ENCODE peak calls at places on chromosome 14, in five cellular contexts. M is sigmoid colon, N is stomach, T is adrenal gland, D is A549. S is an unnamed sample.
A peak's percentile ranks its signal among the peaks of the same experiment; 100 is the strongest.

GRCh38 chr14:103427485-103428443 is 42.5 kb downstream of the MARK3 start:
- DNase-seq in N (no peak), D (peak; percentile 21), M (no peak), T (peak; percentile 75), S (peak; percentile 94)

GRCh38 chr14:47332099-47332498 is 343.3 kb downstream of the MDGA2 start:
- DNase-seq in M (no peak), T (no peak), N (no peak), D (no peak), S (no peak)

GRCh38 chr14:29798776-29799175 is 128.9 kb downstream of the PRKD1 start:
- DNase-seq in M (no peak), N (no peak), T (no peak), D (no peak), S (no peak)

GRCh38 chr14:101508196-101508947 is 52.9 kb upstream of the DIO3 start:
- DNase-seq in N (no peak), T (peak; percentile 3), M (peak; percentile 40), D (no peak), S (no peak)

GRCh38 chr14:36845346-36846042 is 183.8 kb downstream of the PAX9 start:
- DNase-seq in D (no peak), N (no peak), T (no peak), M (no peak), S (no peak)

GRCh38 chr14:62894736-62895135 is 150.5 kb downstream of the KCNH5 start:
- DNase-seq in T (no peak), N (no peak), M (no peak), D (no peak), S (no peak)

GRCh38 chr14:103546651-103547454 is 15.6 kb downstream of the BAG5 start:
- DNase-seq in D (peak; percentile 62), N (peak; percentile 80), T (peak; percentile 63), M (peak; percentile 88), S (peak; percentile 59)

GRCh38 chr14:77181603-77182437 is at the start of gene TMEM63C:
- DNase-seq in T (peak; percentile 71), N (peak; percentile 52), M (no peak), D (peak; percentile 88), S (peak; percentile 84)

GRCh38 chr14:85191986-85192385 is 338.0 kb upstream of the FLRT2 start:
- DNase-seq in T (no peak), N (no peak), D (no peak), M (no peak), S (no peak)

GRCh38 chr14:70856851-70857498 is 47.7 kb upstream of the MAP3K9 start:
- DNase-seq in N (no peak), D (peak; percentile 5), T (no peak), M (no peak), S (peak; percentile 56)

GRCh38 chr14:79090781-79091180 is 920.6 kb downstream of the NRXN3 start:
- DNase-seq in N (no peak), D (no peak), T (no peak), M (no peak), S (no peak)

GRCh38 chr14:104357689-104358527 is 219.5 kb downstream of the KIF26A start:
- DNase-seq in N (peak; percentile 10), D (no peak), T (peak; percentile 2), M (peak; percentile 56), S (no peak)

GRCh38 chr14:104296388-104297312 is 158.3 kb downstream of the KIF26A start:
- DNase-seq in M (peak; percentile 47), T (peak; percentile 63), D (no peak), N (no peak), S (peak; percentile 12)

GRCh38 chr14:46053221-46053620 is 598.4 kb downstream of the RPL10L start:
- DNase-seq in T (no peak), D (no peak), M (no peak), N (no peak), S (no peak)

GRCh38 chr14:69763761-69764510 is 3.0 kb upstream of the SRSF5 start:
- DNase-seq in M (no peak), D (no peak), T (no peak), N (no peak), S (no peak)

GRCh38 chr14:70086685-70087379 is 101.9 kb downstream of the SLC8A3 start:
- DNase-seq in N (peak; percentile 34), D (peak; percentile 65), T (peak; percentile 41), M (no peak), S (peak; percentile 49)

GRCh38 chr14:89773644-89774316 is 180.8 kb downstream of the EFCAB11 start:
- DNase-seq in M (no peak), D (peak; percentile 44), N (peak; percentile 80), T (peak; percentile 30), S (peak; percentile 41)

GRCh38 chr14:96039633-96040311 is 610 bp downstream of the C14orf132 start:
- DNase-seq in D (peak; percentile 18), T (no peak), M (peak; percentile 70), N (no peak), S (peak; percentile 67)

GRCh38 chr14:32939254-32940065 is 781 bp downstream of the NPAS3 start:
- DNase-seq in D (no peak), N (peak; percentile 68), M (peak; percentile 95), T (peak; percentile 91), S (peak; percentile 82)

GRCh38 chr14:21070083-21070609 is at the start of gene ARHGEF40:
- DNase-seq in D (no peak), M (no peak), T (peak; percentile 72), N (peak; percentile 74), S (peak; percentile 66)

GRCh38 chr14:64755661-64756265 is 51.5 kb downstream of the PLEKHG3 start:
- DNase-seq in M (no peak), T (no peak), D (no peak), N (no peak), S (no peak)

GRCh38 chr14:37232907-37233481 is 35.3 kb downstream of the MIPOL1 start:
- DNase-seq in D (peak; percentile 63), N (no peak), T (no peak), M (no peak), S (peak; percentile 68)

GRCh38 chr14:63432888-63433552 is 110.2 kb downstream of the PPP2R5E start:
- DNase-seq in D (no peak), N (no peak), T (no peak), M (no peak), S (no peak)

GRCh38 chr14:72605921-72606220 is 288.0 kb downstream of the DPF3 start:
- DNase-seq in D (no peak), M (no peak), N (no peak), T (no peak), S (no peak)

GRCh38 chr14:101361451-101362433 is 199.6 kb upstream of the DIO3 start:
- DNase-seq in M (peak; percentile 61), N (no peak), T (no peak), D (no peak), S (no peak)

GRCh38 chr14:69916396-69916795 is 37.2 kb downstream of the SMOC1 start:
- DNase-seq in T (no peak), D (no peak), N (no peak), M (no peak), S (no peak)

GRCh38 chr14:23358553-23359166 is 6.0 kb upstream of the SLC22A17 start:
- DNase-seq in M (no peak), D (no peak), T (no peak), N (no peak), S (no peak)

GRCh38 chr14:99562848-99563748 is 40.9 kb downstream of the CCDC85C start:
- DNase-seq in D (peak; percentile 86), N (peak; percentile 95), M (peak; percentile 96), T (peak; percentile 92), S (peak; percentile 96)

GRCh38 chr14:33369972-33370371 is 431.3 kb downstream of the NPAS3 start:
- DNase-seq in N (no peak), T (no peak), D (no peak), M (no peak), S (no peak)

GRCh38 chr14:100446572-100446971 is 123.4 kb downstream of the SLC25A47 start:
- DNase-seq in M (no peak), D (peak; percentile 18), N (no peak), T (no peak), S (peak; percentile 35)

GRCh38 chr14:34436118-34436905 is 25.7 kb downstream of the SPTSSA start:
- DNase-seq in T (no peak), D (no peak), N (no peak), M (no peak), S (no peak)
- H3K27ac ChIP-seq in T (no peak overlapping the region), D (peak overlapping the region; percentile 77), N (no peak overlapping the region), M (no peak overlapping the region), S (no peak overlapping the region)

GRCh38 chr14:55451398-55451797 is 11.0 kb upstream of the TBPL2 start:
- DNase-seq in D (no peak), M (no peak), N (no peak), T (no peak), S (no peak)

GRCh38 chr14:55450124-55450523 is 9.7 kb upstream of the TBPL2 start:
- DNase-seq in T (no peak), M (no peak), N (no peak), D (no peak), S (no peak)

GRCh38 chr14:55450987-55451386 is 10.6 kb upstream of the TBPL2 start:
- DNase-seq in N (no peak), D (no peak), M (no peak), T (no peak), S (no peak)

GRCh38 chr14:55451950-55452349 is 11.5 kb upstream of the TBPL2 start:
- DNase-seq in D (no peak), T (no peak), M (no peak), N (no peak), S (no peak)

GRCh38 chr14:55450539-55450938 is 10.1 kb upstream of the TBPL2 start:
- DNase-seq in M (no peak), T (no peak), D (no peak), N (no peak), S (no peak)
- H3K4me1 ChIP-seq in M (peaks cover 34% of the 10 kb centered on the region), T (peaks cover 50% of the 10 kb centered on the region), D (peaks cover 62% of the 10 kb centered on the region), N (peaks cover 17% of the 10 kb centered on the region), S (peaks cover 18% of the 10 kb centered on the region)

GRCh38 chr14:67267929-67268328 is 26.7 kb downstream of the PALS1 start:
- DNase-seq in T (no peak), D (no peak), M (no peak), N (no peak), S (no peak)
- TF ChIP-seq CTCF in T (no peak), D (no peak), M (no peak), N (no peak), S (no peak)

DNA sequence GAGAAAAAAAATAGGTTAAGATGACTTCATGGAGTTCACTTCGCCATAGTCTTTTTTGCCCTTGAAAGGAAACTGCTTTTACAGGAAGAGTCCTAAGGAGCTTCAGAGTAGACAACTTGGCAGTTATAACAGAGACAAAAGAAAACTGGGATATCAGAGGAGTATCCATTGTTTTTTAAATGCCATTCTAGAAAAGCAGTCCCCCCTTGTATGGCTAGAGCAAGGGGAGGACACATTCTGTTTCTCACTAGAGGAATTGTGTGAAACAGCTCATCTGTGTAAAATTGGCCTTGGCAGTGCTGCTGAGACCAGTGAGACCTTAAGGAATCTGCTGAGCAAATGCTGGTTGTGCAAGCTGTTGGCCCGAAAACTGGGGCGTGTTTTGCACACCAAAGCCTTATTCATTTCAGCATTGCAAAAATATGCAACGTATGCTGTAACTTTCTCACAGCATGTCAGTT is 128.0 kb downstream of the GPR135 start:
- DNase-seq in M (peak; percentile 90), N (peak; percentile 29), D (no peak), T (peak; percentile 55), S (no peak)
- H3K27ac ChIP-seq in M (peak overlapping the region; percentile 89), N (peak overlapping the region; percentile 1), D (no peak overlapping the region), T (peak overlapping the region; percentile 36), S (no peak overlapping the region)